ENCODE peak calls at places on chromosomes 13 and 19, in four cellular contexts. F is GM23248, P is cardiac muscle cell, U is IMR-90. L is an unnamed sample. For H3K4me1, the result is how much of the 10 kb centered on the place peaks cover.

GRCh38 chr13:61891420-61891819 is 475.8 kb upstream of the PCDH20 start:
- DNase-seq in F (no peak), P (no peak), U (no peak), L (no peak)

GRCh38 chr13:23622991-23623390 is 52.8 kb downstream of the TNFRSF19 start:
- DNase-seq in F (no peak), P (no peak), U (no peak), L (no peak)

GRCh38 chr13:112531263-112531794 is 56.6 kb downstream of the TUBGCP3 start:
- DNase-seq in F (no peak), P (peak), U (no peak), L (no peak)

GRCh38 chr19:13796301-13797057 is 1.2 kb downstream of the ZSWIM4 start:
- DNase-seq in F (peak), P (peak), U (peak), L (peak)

GRCh38 chr13:98860491-98860890 is 108.0 kb upstream of the SLC15A1 start:
- DNase-seq in F (no peak), P (no peak), U (no peak), L (no peak)

GRCh38 chr13:112626124-112626523 is 38.2 kb upstream of the TUBGCP3 start:
- DNase-seq in F (no peak), P (no peak), U (no peak), L (no peak)

GRCh38 chr19:50455992-50456391 is 20.3 kb upstream of the EMC10 start:
- DNase-seq in F (no peak), P (no peak), U (no peak), L (no peak)

GRCh38 chr19:53365899-53366493 is 491 bp downstream of the ZNF525 start:
- DNase-seq in F (peak), P (no peak), U (no peak), L (no peak)

GRCh38 chr13:33466262-33466661 is 180.7 kb upstream of the STARD13 start:
- DNase-seq in F (no peak), P (no peak), U (no peak), L (no peak)

GRCh38 chr19:21463449-21464105 is 41.8 kb upstream of the ZNF429 start:
- DNase-seq in F (no peak), P (peak), U (no peak), L (peak)

GRCh38 chr13:50707533-50708096 is 135.9 kb downstream of the DLEU7 start:
- DNase-seq in F (no peak), P (no peak), U (no peak), L (no peak)

GRCh38 chr19:2558543-2558942 is 82.6 kb downstream of the GADD45B start:
- DNase-seq in F (no peak), P (no peak), U (no peak), L (no peak)

GRCh38 chr19:2561895-2562294 is 86.0 kb downstream of the GADD45B start:
- DNase-seq in F (no peak), P (no peak), U (no peak), L (peak)

GRCh38 chr19:2560369-2560768 is 84.4 kb downstream of the GADD45B start:
- DNase-seq in F (no peak), P (no peak), U (no peak), L (peak)

GRCh38 chr19:2557093-2557440 is 81.1 kb downstream of the GADD45B start:
- DNase-seq in F (no peak), P (no peak), U (no peak), L (no peak)

DNA sequence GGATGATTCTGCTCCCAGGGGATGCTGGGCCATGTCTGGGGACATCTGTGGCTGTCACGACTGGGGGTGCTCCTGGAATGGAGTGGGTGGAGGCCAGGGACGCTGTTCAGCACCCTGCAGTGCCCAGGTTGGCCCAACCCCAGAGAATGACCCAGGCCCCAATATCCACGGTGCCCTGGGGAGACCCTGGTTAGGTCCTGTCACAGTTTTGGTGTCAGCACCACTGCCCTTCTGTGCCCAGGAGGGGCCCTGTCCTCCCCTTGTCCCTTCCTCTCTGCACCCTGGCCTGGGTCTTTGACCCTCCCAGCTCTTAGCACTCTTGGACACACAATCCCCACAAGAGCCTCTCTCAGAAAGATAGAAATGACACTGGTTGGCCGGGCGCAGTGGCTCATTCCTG is 85.3 kb downstream of the GADD45B start:
- DNase-seq in F (no peak), P (no peak), U (no peak), L (peak)
- H3K4me3 ChIP-seq in F (no peak), P (no peak), U (no peak), L (no peak)

GRCh38 chr13:100517706-100518105 is 70.9 kb downstream of the GGACT start:
- DNase-seq in F (no peak), P (no peak), U (no peak), L (no peak)
- H3K4me1 ChIP-seq in F (under half), P (under half), U (under half), L (under half)

GRCh38 chr19:38644719-38645118 is 2.7 kb upstream of the ACTN4 start:
- DNase-seq in F (no peak), P (no peak), U (no peak), L (no peak)
- H3K27ac ChIP-seq in F (no peak), P (no peak), U (no peak), L (no peak)

GRCh38 chr13:43003729-43004128 is 11.7 kb upstream of the EPSTI1 start:
- DNase-seq in F (no peak), P (no peak), U (no peak), L (no peak)

GRCh38 chr13:43008591-43008990 is 14.8 kb upstream of the DNAJC15 start:
- DNase-seq in F (no peak), P (no peak), U (no peak), L (no peak)

GRCh38 chr13:43009506-43009905 is 13.9 kb upstream of the DNAJC15 start:
- DNase-seq in F (peak), P (peak), U (peak), L (no peak)

GRCh38 chr13:43005460-43006236 is 13.6 kb upstream of the EPSTI1 start:
- DNase-seq in F (peak), P (peak), U (peak), L (no peak)

GRCh38 chr13:43006893-43007631 is 15.0 kb upstream of the EPSTI1 start:
- DNase-seq in F (peak), P (peak), U (peak), L (no peak)
- H3K4me3 ChIP-seq in F (no peak), P (no peak), U (no peak), L (no peak)

DNA sequence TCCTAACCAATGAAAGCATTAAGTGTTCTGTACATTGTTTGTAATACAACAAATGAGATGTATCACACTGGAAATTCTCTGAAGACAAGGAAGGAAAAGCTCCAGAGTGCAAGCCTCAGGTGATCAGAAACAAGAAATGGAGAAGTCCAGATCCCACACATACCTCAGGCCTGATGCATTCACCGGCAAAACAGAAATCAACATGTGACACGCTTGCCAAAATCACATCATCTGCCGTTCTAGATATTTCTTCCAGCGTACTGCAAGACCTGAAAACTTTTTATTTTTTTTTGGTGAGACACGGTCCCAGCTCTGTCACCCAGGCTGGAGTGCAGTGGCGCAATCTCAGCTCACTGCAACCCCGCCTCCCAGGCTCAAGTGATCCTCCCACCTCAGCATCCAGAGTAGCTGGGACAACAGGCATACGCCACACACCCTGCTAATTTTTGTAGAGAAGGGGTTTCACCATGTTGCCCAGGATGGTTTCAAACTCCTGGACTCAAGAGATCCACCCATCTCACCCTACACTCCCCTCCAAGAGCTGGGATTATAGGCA is 48.6 kb downstream of the FOXO1 start:
- DNase-seq in F (no peak), P (no peak), U (no peak), L (no peak)
- H3K4me1 ChIP-seq in F (under half), P (under half), U (under half), L (under half)

DNA sequence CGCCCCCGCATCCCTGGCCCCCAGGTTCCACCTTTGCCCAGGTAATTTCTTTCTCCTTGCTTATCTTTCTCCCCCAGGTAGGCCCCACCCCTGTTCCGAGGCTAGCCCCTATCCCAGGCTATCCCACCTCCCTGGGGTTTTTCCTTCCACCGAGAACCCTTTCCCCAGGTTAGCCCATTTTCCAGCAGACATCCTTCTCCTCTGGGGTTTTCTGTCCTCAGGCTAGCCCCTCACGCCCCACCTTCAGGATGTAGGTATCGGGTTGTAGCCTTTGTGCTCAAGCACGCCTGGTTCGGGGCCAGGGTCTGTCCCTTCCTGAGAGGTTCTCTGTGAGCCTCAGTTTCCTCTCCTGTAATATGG is 835 bp downstream of the FSD1 start:
- DNase-seq in F (no peak), P (no peak), U (no peak), L (no peak)
- H3K27ac ChIP-seq in F (no peak), P (no peak), U (no peak), L (no peak)